ENCODE peak calls at places on chromosomes 6 and 20, in five cellular contexts. X, E, D, B and G are unnamed samples.

GRCh38 chr20:8153281-8153908 is 21.3 kb downstream of the PLCB1 start:
- DNase-seq in E (peak; percentile 19), B (no peak), D (peak; percentile 49), X (peak; percentile 60), G (peak; percentile 51)

GRCh38 chr6:74447013-74447412 is 751.0 kb downstream of the CD109 start:
- DNase-seq in D (no peak), X (peak; percentile 50), E (peak; percentile 12), B (no peak), G (peak; percentile 13)

GRCh38 chr6:140500864-140501263 is 1126.4 kb upstream of the CITED2 start:
- DNase-seq in D (no peak), X (no peak), B (no peak), E (no peak), G (no peak)

GRCh38 chr6:135191508-135192255 is 10.6 kb downstream of the MYB start:
- DNase-seq in X (no peak), B (no peak), E (no peak), D (no peak), G (no peak)

GRCh38 chr6:12813321-12813720 is 96.8 kb downstream of the PHACTR1 start:
- DNase-seq in D (no peak), E (peak; percentile 38), B (no peak), X (no peak), G (no peak)

GRCh38 chr6:50995036-50995435 is 176.4 kb downstream of the TFAP2B start:
- DNase-seq in B (no peak), D (no peak), E (no peak), X (no peak), G (no peak)

GRCh38 chr20:23583526-23583925 is 15.2 kb upstream of the CST9L start:
- DNase-seq in E (no peak), D (no peak), X (no peak), B (no peak), G (no peak)

GRCh38 chr20:9021699-9022098 is 47.2 kb upstream of the PLCB4 start:
- DNase-seq in D (no peak), B (no peak), X (no peak), E (no peak), G (no peak)

GRCh38 chr6:2158596-2159271 is 86.7 kb downstream of the GMDS start:
- DNase-seq in B (no peak), D (peak; percentile 40), E (peak; percentile 53), X (no peak), G (peak; percentile 25)

GRCh38 chr6:1906625-1907024 is 296.9 kb downstream of the FOXC1 start:
- DNase-seq in X (no peak), B (no peak), D (no peak), E (no peak), G (no peak)

GRCh38 chr6:26183581-26184408 is 96.6 kb downstream of the HFE start:
- DNase-seq in B (no peak), D (peak; percentile 79), E (peak; percentile 85), X (peak; percentile 49), G (peak; percentile 94)

GRCh38 chr6:119261944-119262284 is 87.6 kb downstream of the MAN1A1 start:
- DNase-seq in B (no peak), E (no peak), X (no peak), D (no peak), G (no peak)

GRCh38 chr6:123430966-123431365 is 205.8 kb downstream of the TRDN start:
- DNase-seq in D (peak; percentile 61), E (no peak), X (no peak), B (no peak), G (no peak)

GRCh38 chr6:106568518-106568917 is 60.8 kb downstream of the RTN4IP1 start:
- DNase-seq in E (peak; percentile 70), X (no peak), D (no peak), B (no peak), G (no peak)

GRCh38 chr6:130148181-130148580 is 74.6 kb downstream of the SAMD3 start:
- DNase-seq in E (peak; percentile 5), D (no peak), B (no peak), X (no peak), G (no peak)

GRCh38 chr20:24102290-24102689 is 113.7 kb upstream of the GGTLC1 start:
- DNase-seq in D (peak; percentile 39), X (peak; percentile 18), B (no peak), E (peak; percentile 3), G (no peak)

DNA sequence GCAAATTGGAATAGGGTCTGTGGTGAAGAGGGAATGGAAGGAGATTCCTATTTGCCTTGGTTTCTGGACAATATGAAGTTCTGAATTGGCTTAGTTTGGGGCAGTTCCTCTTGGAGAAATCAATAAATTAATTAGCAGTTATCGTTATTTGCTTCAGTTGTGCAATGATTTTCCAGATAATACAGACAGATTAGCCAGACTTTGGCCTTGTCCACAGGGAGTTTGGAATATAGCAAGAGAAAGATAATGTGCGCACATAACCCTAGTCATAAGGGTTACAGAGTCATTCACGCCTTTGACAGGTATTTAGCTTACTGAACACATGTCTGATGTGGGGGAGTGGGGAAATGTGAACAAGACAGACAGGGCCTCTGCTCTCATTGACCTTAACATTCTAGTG is 1.3 kb downstream of the ATRN start:
- DNase-seq in E (no peak), B (no peak), X (no peak), D (no peak), G (no peak)
- H3K4me3 ChIP-seq in E (peak overlapping the region; percentile 85), B (peak overlapping the region; percentile 61), X (peak overlapping the region; percentile 83), D (peak overlapping the region; percentile 77), G (peak overlapping the region; percentile 87)

GRCh38 chr6:17863971-17864754 is 123.3 kb downstream of the KIF13A start:
- DNase-seq in D (no peak), X (peak; percentile 77), B (no peak), E (peak; percentile 85), G (peak; percentile 90)
- H3K4me3 ChIP-seq in D (no peak overlapping the region), X (no peak overlapping the region), B (no peak overlapping the region), E (no peak overlapping the region), G (no peak overlapping the region)

GRCh38 chr6:151160869-151161268 is 78.9 kb upstream of the AKAP12 start:
- DNase-seq in X (no peak), D (peak; percentile 32), B (no peak), E (no peak), G (no peak)
- H3K4me3 ChIP-seq in X (no peak overlapping the region), D (no peak overlapping the region), B (no peak overlapping the region), E (no peak overlapping the region), G (no peak overlapping the region)

DNA sequence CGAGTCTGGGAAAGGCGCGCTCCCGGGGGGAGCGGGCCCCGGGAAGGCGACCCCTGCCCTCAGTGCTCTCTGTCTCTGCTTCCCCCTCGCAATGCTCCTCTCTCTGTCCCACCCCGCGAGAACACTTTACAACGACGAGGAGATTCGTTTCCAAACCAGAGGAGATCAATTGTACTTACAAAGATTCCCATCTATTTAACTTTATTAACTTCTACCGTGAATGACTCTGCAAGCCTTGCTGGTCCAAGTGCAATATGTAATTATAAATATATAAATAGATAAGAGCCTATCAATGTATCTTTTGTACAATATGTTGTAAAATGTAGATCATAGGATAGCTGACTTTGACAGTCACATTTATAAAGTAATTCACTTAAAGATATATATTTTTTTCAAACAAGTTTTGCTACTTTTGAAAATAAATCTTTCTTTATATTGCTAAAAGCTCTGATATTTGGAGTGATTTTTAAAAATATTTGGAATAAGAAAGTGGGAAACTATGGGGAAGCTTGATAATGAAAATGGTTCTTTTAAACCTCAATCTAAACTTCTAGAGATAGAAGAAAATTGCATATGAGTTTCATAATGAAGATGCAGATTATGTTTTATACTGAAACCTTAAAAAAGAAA is 3.0 kb downstream of the TCF21 start:
- DNase-seq in E (no peak), D (no peak), X (no peak), B (no peak), G (no peak)
- H3K4me3 ChIP-seq in E (no peak overlapping the region), D (peak overlapping the region; percentile 7), X (peak overlapping the region; percentile 79), B (peak overlapping the region; percentile 52), G (peak overlapping the region; percentile 79)

DNA sequence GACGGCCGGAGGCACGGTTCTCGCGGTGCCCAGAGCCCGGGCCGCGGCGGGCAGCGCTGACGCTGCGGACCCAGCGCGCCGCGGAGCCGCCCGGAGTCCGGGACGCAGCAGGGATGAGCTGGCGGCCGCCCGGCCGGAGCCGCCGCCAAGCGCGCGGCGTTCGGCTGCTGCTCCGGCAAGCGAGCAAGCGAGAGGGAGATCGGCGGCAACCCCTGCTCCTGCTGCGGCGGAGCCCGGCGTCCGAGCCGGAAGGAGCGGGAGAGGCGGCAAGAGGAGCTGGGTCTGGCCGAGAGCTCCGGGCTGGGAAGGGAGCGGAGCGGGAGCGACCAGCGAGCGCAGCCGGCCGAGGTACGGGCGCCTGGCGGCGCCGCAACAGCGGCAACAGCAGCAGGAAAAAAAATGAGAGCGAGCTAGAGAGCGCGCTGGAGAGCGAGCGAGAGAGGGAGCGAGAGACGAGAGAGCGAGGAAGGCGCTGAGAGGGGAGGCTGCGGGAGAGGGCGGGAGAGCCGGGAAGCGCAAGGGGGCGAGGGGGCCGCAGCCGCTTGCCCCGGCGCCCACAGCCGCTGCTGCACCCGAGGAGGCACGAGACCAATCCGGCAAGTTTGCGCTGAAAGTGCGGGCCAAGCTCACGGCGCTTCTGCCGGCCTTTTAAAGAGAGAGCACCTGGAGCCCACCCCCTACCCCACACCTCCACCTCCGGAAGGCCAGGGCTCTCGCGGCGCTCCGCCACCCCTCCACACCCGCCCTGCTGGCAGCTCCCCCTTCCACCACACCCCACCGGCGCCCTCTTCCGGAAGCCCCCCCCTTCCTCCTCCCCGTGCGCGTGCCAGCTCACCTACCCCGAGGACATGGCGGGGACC is 496 bp downstream of the GRM4 start:
- DNase-seq in B (no peak), E (peak; percentile 31), X (peak; percentile 36), D (peak; percentile 78), G (peak; percentile 37)
- H3K4me3 ChIP-seq in B (peak overlapping the region; percentile 28), E (no peak overlapping the region), X (peak overlapping the region; percentile 33), D (peak overlapping the region; percentile 51), G (peak overlapping the region; percentile 29)

GRCh38 chr20:32764000-32764960 is 2.1 kb downstream of the DNMT3B start:
- DNase-seq in E (no peak), D (no peak), X (no peak), B (no peak), G (no peak)
- H3K4me3 ChIP-seq in E (no peak overlapping the region), D (peak overlapping the region; percentile 7), X (peak overlapping the region; percentile 70), B (no peak overlapping the region), G (peak overlapping the region; percentile 90)

GRCh38 chr6:41705329-41705995 is 29.9 kb downstream of the TFEB start:
- DNase-seq in D (no peak), E (no peak), B (no peak), X (no peak), G (no peak)
- H3K4me3 ChIP-seq in D (no peak overlapping the region), E (no peak overlapping the region), B (no peak overlapping the region), X (no peak overlapping the region), G (no peak overlapping the region)

DNA sequence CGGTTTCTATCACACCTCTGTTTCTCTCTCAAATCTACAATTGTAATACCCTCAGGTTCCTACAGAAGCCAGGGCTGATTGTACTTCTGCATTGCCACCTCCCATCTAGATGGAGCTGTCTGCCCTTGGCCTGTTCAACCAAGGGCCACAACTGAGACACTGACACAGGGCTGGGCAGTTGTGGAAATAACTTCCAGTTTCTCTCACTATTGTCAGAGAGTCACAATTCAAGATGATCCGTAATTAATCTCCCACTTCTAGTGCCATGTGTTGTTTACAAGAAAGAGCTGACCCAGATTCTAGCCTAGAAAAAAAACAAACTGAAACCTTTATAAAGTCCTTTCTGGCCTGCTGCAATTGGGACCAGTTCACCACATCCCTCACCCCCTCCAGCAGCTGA is 22.2 kb downstream of the RCAN2 start:
- DNase-seq in B (no peak), X (no peak), D (no peak), E (no peak), G (no peak)
- H3K4me3 ChIP-seq in B (no peak overlapping the region), X (no peak overlapping the region), D (no peak overlapping the region), E (no peak overlapping the region), G (no peak overlapping the region)